ENCODE peak calls at places on chromosome 7, in nine cellular contexts. B, Q, U, W, Y, I, M, V and X are unnamed samples.
A peak's percentile ranks its signal among the peaks of the same experiment; 100 is the strongest.

GRCh38 chr7:129952164-129952652 is 552 bp downstream of the UBE2H start:
- DNase-seq in B (peak; percentile 63), Q (peak; percentile 44), U (peak; percentile 76), W (peak; percentile 47), Y (no peak), I (peak; percentile 59), M (no peak), V (peak; percentile 45), X (peak; percentile 45)

GRCh38 chr7:35482231-35482630 is 212.7 kb downstream of the HERPUD2 start:
- DNase-seq in B (no peak), Q (no peak), U (no peak), W (no peak), Y (no peak), I (no peak), M (no peak), V (no peak), X (no peak)

GRCh38 chr7:71255537-71256178 is 123.7 kb downstream of the GALNT17 start:
- DNase-seq in B (no peak), Q (no peak), U (no peak), W (peak; percentile 41), Y (no peak), I (no peak), M (no peak), V (no peak), X (no peak)

GRCh38 chr7:43616977-43617376 is 34.1 kb downstream of the STK17A start:
- DNase-seq in B (no peak), Q (no peak), U (no peak), W (no peak), Y (no peak), I (no peak), M (no peak), V (no peak), X (no peak)

GRCh38 chr7:27210441-27211083 is 10.7 kb upstream of the HOXA13 start:
- DNase-seq in B (peak; percentile 45), Q (peak; percentile 78), U (no peak), W (peak; percentile 92), Y (no peak), I (peak; percentile 82), M (no peak), V (no peak), X (peak; percentile 31)

GRCh38 chr7:33926535-33926934 is 21.2 kb downstream of the BMPER start:
- DNase-seq in B (no peak), Q (no peak), U (no peak), W (no peak), Y (no peak), I (no peak), M (no peak), V (no peak), X (no peak)

GRCh38 chr7:157219154-157219553 is 80.4 kb downstream of the UBE3C start:
- DNase-seq in B (no peak), Q (no peak), U (no peak), W (no peak), Y (no peak), I (no peak), M (no peak), V (no peak), X (peak; percentile 9)

GRCh38 chr7:75938921-75939320 is 24.0 kb downstream of the POR start:
- DNase-seq in B (no peak), Q (no peak), U (no peak), W (no peak), Y (no peak), I (no peak), M (no peak), V (no peak), X (no peak)

GRCh38 chr7:74173491-74173865 is 678 bp upstream of the EIF4H start:
- DNase-seq in B (no peak), Q (no peak), U (no peak), W (no peak), Y (no peak), I (no peak), M (no peak), V (no peak), X (no peak)

GRCh38 chr7:74173866-74174605 is at the start of gene EIF4H:
- DNase-seq in B (peak; percentile 99), Q (peak; percentile 92), U (peak; percentile 93), W (peak; percentile 95), Y (peak; percentile 86), I (peak; percentile 97), M (peak; percentile 78), V (peak; percentile 96), X (peak; percentile 96)

GRCh38 chr7:74174606-74175082 is 488 bp downstream of the EIF4H start:
- DNase-seq in B (no peak), Q (peak; percentile 36), U (peak; percentile 31), W (peak; percentile 65), Y (no peak), I (peak; percentile 70), M (peak; percentile 30), V (peak; percentile 69), X (peak; percentile 59)

GRCh38 chr7:74175270-74175803 is 1.2 kb downstream of the EIF4H start:
- DNase-seq in B (no peak), Q (no peak), U (peak; percentile 13), W (no peak), Y (no peak), I (no peak), M (no peak), V (peak; percentile 38), X (no peak)

GRCh38 chr7:74173074-74173473 is 1.1 kb upstream of the EIF4H start:
- DNase-seq in B (peak; percentile 52), Q (peak; percentile 40), U (peak; percentile 34), W (peak; percentile 46), Y (no peak), I (no peak), M (peak; percentile 53), V (no peak), X (peak; percentile 53)
- H2AFZ ChIP-seq in B (peak overlapping the region; percentile 84), Q (no peak overlapping the region), U (peak overlapping the region; percentile 96), W (no peak overlapping the region), Y (no peak overlapping the region), I (peak overlapping the region; percentile 99), M (peak overlapping the region; percentile 0), V (no peak overlapping the region), X (peak overlapping the region; percentile 77)

DNA sequence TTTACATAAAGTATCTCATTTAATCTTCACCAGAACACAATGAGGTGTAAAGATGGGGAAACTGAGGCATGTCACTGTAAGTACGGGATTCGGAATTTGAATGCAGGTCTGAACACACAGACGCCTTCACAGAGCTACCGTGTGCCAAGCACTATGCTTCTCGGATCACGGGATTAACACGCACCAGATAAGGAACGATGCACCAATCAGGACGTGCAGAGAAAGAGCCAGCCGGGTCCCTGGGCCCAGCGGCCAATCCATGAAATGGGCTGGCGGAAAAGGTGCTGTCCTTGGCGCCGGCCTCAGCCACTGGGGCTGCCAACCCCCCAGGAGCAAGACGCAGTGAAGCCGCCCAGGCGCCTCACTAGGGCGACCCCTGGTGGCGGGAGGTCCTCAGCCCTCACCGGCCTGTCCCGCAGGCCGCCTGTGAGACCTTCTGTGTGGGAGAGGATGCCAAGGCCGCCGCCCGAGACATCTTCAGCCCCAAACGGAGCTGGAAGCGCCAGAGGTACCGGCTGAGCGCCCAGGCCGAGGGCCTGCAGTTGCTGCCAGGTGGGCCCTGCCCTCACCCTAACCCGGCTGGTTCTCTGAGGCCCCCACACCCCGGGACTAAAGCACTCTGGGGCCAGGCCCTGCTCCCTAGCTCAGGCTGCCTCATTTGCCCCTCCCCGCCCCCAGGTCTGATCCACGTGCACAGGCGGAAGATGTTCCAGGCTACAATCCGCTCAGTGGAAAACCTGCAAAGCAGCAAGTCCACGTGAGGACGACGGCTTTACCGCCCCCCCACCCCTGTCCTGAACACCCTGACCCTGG is 15.6 kb downstream of the ATG9B start:
- DNase-seq in B (no peak), Q (peak; percentile 94), U (peak; percentile 89), W (peak; percentile 91), Y (peak; percentile 87), I (peak; percentile 64), M (peak; percentile 47), V (peak; percentile 62), X (peak; percentile 73)
- H2AFZ ChIP-seq in B (no peak overlapping the region), Q (no peak overlapping the region), U (peak overlapping the region; percentile 61), W (peak overlapping the region; percentile 94), Y (peak overlapping the region; percentile 75), I (no peak overlapping the region), M (no peak overlapping the region), V (no peak overlapping the region), X (peak overlapping the region; percentile 57)

GRCh38 chr7:22406715-22407114 is 49.8 kb upstream of the RAPGEF5 start:
- DNase-seq in B (no peak), Q (no peak), U (no peak), W (no peak), Y (no peak), I (no peak), M (no peak), V (no peak), X (no peak)

GRCh38 chr7:22414424-22414823 is 57.5 kb upstream of the RAPGEF5 start:
- DNase-seq in B (no peak), Q (no peak), U (no peak), W (no peak), Y (no peak), I (no peak), M (no peak), V (no peak), X (no peak)

GRCh38 chr7:22417349-22417748 is 60.4 kb upstream of the RAPGEF5 start:
- DNase-seq in B (no peak), Q (no peak), U (no peak), W (no peak), Y (no peak), I (no peak), M (no peak), V (no peak), X (no peak)

GRCh38 chr7:22413211-22413610 is 56.3 kb upstream of the RAPGEF5 start:
- DNase-seq in B (no peak), Q (no peak), U (no peak), W (no peak), Y (no peak), I (no peak), M (no peak), V (no peak), X (no peak)

DNA sequence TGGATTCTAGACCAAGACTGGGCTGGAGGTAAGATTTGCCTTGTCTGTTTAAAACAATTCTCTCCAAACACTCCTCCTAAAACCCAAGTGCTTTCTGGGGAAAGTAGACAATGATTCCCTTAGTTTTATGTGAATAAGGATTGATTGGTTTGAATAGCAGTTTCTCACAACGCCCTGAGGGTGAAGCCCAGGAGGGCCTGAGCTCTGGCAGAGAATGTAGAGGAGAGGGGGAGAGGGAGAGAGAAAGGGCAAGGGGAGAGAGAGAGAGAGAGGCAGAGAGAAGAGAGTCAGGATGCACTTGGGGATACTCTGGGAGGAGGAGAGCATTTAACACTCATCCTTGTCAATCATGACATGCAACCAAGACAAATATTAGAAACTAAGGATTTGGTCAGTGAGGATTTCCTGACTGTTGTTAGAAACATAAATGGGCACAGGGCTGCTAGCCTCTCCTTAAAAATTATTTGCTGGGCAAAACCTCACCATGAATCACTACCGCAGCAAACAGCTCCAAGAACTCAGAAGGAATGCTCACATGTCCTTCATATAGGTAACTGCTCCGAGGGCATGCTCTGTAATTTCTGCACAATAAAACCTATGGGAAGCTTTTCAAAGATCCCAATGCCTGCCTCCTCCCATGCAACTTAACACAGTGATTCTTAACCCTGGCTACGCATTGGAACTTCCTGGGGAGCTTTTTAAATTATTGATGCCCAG is 55.2 kb upstream of the RAPGEF5 start:
- DNase-seq in B (no peak), Q (no peak), U (no peak), W (peak; percentile 19), Y (no peak), I (no peak), M (no peak), V (no peak), X (no peak)
- H2AFZ ChIP-seq in B (no peak overlapping the region), Q (no peak overlapping the region), U (no peak overlapping the region), W (no peak overlapping the region), Y (no peak overlapping the region), I (no peak overlapping the region), M (no peak overlapping the region), V (no peak overlapping the region), X (no peak overlapping the region)

GRCh38 chr7:24390376-24391157 is 106.6 kb downstream of the NPY start:
- DNase-seq in B (no peak), Q (no peak), U (no peak), W (peak; percentile 62), Y (no peak), I (no peak), M (no peak), V (no peak), X (no peak)

GRCh38 chr7:24392774-24393173 is 108.8 kb downstream of the NPY start:
- DNase-seq in B (no peak), Q (no peak), U (no peak), W (peak; percentile 68), Y (no peak), I (no peak), M (no peak), V (no peak), X (no peak)

DNA sequence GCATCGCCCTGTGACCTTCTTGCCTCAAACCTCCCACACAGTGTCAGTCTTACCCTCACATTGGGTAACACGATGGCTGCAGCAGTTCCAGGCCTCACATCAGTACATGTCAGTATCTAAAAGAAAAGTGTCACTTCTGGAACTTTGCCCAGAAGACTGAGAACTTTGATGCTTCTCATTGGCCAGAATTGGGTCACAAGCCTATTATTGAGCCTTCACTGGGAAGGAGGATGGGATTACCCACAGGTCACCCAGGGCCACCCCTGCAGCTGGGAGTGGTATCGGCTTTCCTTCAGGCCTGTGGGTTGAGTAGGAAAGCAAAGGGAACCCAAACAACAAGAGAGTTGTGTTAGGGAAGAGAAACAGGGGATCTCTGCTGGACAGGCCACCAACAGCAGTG is 111.5 kb downstream of the NPY start:
- DNase-seq in B (no peak), Q (no peak), U (no peak), W (no peak), Y (no peak), I (no peak), M (no peak), V (no peak), X (no peak)
- H2AFZ ChIP-seq in B (no peak overlapping the region), Q (no peak overlapping the region), U (no peak overlapping the region), W (no peak overlapping the region), Y (no peak overlapping the region), I (no peak overlapping the region), M (no peak overlapping the region), V (no peak overlapping the region), X (no peak overlapping the region)